ENCODE peak calls at places on chromosome X, in six cellular contexts. I, W, V, K, H and S are unnamed samples.

GRCh38 chrX:19889582-19890342 is 2.4 kb upstream of the SH3KBP1 start:
- DNase-seq in V (no peak), W (peak), I (no peak), K (no peak), H (peak), S (peak)

GRCh38 chrX:19682712-19683331 is 167.5 kb upstream of the MAP3K15 start:
- DNase-seq in K (no peak), H (peak), W (peak), I (peak), V (peak), S (peak)

GRCh38 chrX:136819026-136819425 is 38.3 kb upstream of the ARHGEF6 start:
- DNase-seq in W (no peak), H (no peak), V (no peak), K (no peak), I (no peak), S (no peak)

GRCh38 chrX:55007633-55008032 is 7.5 kb downstream of the APEX2 start:
- DNase-seq in V (no peak), I (no peak), H (peak), W (peak), K (no peak), S (no peak)

GRCh38 chrX:131747173-131747572 is 203.3 kb downstream of the OR13H1 start:
- DNase-seq in H (no peak), V (no peak), W (peak), I (no peak), K (no peak), S (peak)

GRCh38 chrX:39869846-39870601 is 227.7 kb downstream of the BCOR start:
- DNase-seq in V (no peak), H (no peak), I (no peak), W (peak), K (no peak), S (no peak)

GRCh38 chrX:54386314-54386713 is 28.5 kb upstream of the WNK3 start:
- DNase-seq in H (peak), K (no peak), I (no peak), V (no peak), W (peak), S (no peak)

GRCh38 chrX:141814213-141814857 is 23.8 kb upstream of the MAGEC3 start:
- DNase-seq in I (no peak), V (no peak), H (no peak), K (no peak), W (no peak), S (no peak)

GRCh38 chrX:41180194-41180902 is 95.1 kb downstream of the USP9X start:
- DNase-seq in W (peak), I (no peak), K (no peak), V (peak), H (peak), S (peak)

GRCh38 chrX:41877167-41877566 is 46.2 kb downstream of the CASK start:
- DNase-seq in H (no peak), I (no peak), V (no peak), W (no peak), K (no peak), S (no peak)

GRCh38 chrX:53347948-53348347 is 66.6 kb upstream of the IQSEC2 start:
- DNase-seq in W (no peak), I (no peak), V (no peak), K (no peak), H (no peak), S (no peak)

GRCh38 chrX:39398215-39398972 is 597.1 kb downstream of the MID1IP1 start:
- DNase-seq in K (no peak), I (no peak), W (no peak), V (no peak), H (no peak), S (no peak)

GRCh38 chrX:29470029-29470428 is 745.3 kb upstream of the MAGEB2 start:
- DNase-seq in K (no peak), I (no peak), V (no peak), W (peak), H (peak), S (no peak)

GRCh38 chrX:6904178-6904577 is 243.3 kb upstream of the STS start:
- DNase-seq in W (no peak), K (no peak), H (no peak), V (no peak), I (no peak), S (no peak)

GRCh38 chrX:71859637-71860036 is 51.0 kb upstream of the NHSL2 start:
- DNase-seq in I (peak), K (no peak), H (peak), V (no peak), W (peak), S (peak)

GRCh38 chrX:56429581-56429980 is 133.8 kb upstream of the UBQLN2 start:
- DNase-seq in V (peak), W (no peak), I (no peak), K (no peak), H (no peak), S (no peak)

GRCh38 chrX:397575-397974 is 10.9 kb upstream of the PPP2R3B start:
- DNase-seq in I (peak), V (peak), W (peak), H (peak), K (peak), S (no peak)

GRCh38 chrX:68693481-68694410 is 46.3 kb downstream of the STARD8 start:
- DNase-seq in W (peak), I (peak), V (peak), H (peak), K (no peak), S (peak)

GRCh38 chrX:20498851-20499635 is 232.3 kb upstream of the RPS6KA3 start:
- DNase-seq in W (peak), K (no peak), H (peak), V (no peak), I (no peak), S (no peak)

GRCh38 chrX:50697691-50698090 is 116.3 kb downstream of the SHROOM4 start:
- DNase-seq in I (no peak), V (no peak), W (peak), H (peak), K (no peak), S (peak)

GRCh38 chrX:123990169-123990568 is 28.7 kb downstream of the STAG2 start:
- DNase-seq in W (no peak), K (no peak), H (no peak), V (no peak), I (no peak), S (no peak)

GRCh38 chrX:11059923-11060322 is 51.2 kb upstream of the HCCS start:
- DNase-seq in W (peak), K (no peak), V (no peak), H (peak), I (no peak), S (no peak)

GRCh38 chrX:104288961-104289360 is 34.2 kb upstream of the ESX1 start:
- DNase-seq in H (no peak), W (no peak), I (no peak), K (no peak), V (no peak), S (no peak)

GRCh38 chrX:111649641-111650040 is 31.3 kb upstream of the ALG13 start:
- DNase-seq in H (no peak), I (no peak), K (no peak), W (no peak), V (no peak), S (no peak)

GRCh38 chrX:113399501-113400192 is 559.0 kb upstream of the AMOT start:
- DNase-seq in H (peak), K (no peak), W (no peak), I (no peak), V (no peak), S (peak)

GRCh38 chrX:34612036-34612435 is 45.0 kb downstream of the TMEM47 start:
- DNase-seq in I (no peak), K (no peak), V (no peak), H (no peak), W (no peak), S (no peak)

GRCh38 chrX:81868979-81869378 is 667.1 kb downstream of the SH3BGRL start:
- DNase-seq in W (no peak), V (no peak), K (no peak), H (no peak), I (no peak), S (no peak)

GRCh38 chrX:5306654-5307121 is 922.0 kb downstream of the NLGN4X start:
- DNase-seq in K (no peak), V (no peak), W (no peak), I (no peak), H (peak), S (no peak)

GRCh38 chrX:34555481-34555880 is 101.6 kb downstream of the TMEM47 start:
- DNase-seq in H (no peak), K (no peak), W (no peak), V (no peak), I (no peak), S (no peak)

GRCh38 chrX:14027031-14027430 is 2.7 kb downstream of the GEMIN8 start:
- DNase-seq in K (no peak), I (no peak), W (peak), V (no peak), H (no peak), S (no peak)

GRCh38 chrX:106862972-106863688 is 40.0 kb downstream of the RIPPLY1 start:
- DNase-seq in K (peak), V (peak), W (peak), H (no peak), I (peak), S (peak)

GRCh38 chrX:7145454-7145853 is 2.1 kb upstream of the STS start:
- DNase-seq in I (no peak), V (no peak), K (no peak), H (peak), W (peak), S (peak)

DNA sequence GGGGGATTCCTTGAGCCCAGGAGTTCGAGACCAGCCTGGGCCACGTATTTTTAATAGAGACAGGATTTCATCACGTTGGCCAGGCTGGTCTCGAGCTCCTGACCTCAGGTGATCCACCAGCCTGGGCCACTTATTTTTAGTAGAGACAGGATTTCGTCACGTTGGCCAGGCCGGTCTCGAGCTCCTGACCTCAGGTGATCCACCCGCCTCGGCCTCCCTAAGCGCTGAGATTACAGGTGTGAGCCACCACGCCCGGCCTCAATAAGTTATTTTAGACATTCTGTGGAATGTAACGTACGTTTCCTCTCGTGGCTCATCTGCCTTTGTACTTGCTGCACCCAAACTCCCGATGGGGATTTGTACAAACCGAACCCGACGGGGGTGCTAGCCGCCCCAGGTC is 8.8 kb downstream of the ASMT start:
- DNase-seq in W (no peak), I (no peak), K (no peak), V (no peak), H (no peak), S (peak)
- H4K91ac ChIP-seq in W (no peak), I (no peak), K (no peak), V (no peak), H (no peak), S (no peak)

DNA sequence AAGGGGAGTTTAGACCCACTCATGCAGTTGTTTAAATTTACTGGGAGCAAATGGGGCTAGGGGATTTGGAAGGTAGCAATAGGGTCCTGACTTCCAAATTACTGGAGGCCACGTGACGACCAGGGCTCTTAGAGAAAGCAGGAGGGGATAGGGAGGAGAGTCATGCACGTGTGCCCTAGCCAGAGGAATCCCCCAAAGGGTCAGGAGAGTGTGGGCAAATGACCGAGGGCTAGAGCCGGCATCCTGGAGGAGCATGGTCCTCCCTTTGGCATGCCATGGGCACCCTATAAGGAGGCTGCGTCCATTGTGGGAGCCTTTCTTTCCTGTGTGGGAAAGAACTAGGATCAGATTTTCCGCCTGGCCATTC is 25.5 kb upstream of the GPC4 start:
- DNase-seq in K (no peak), H (no peak), W (no peak), V (peak), I (no peak), S (no peak)
- H2AK5ac ChIP-seq in K (peak), H (no peak), W (no peak), V (no peak), I (no peak), S (no peak)

GRCh38 chrX:134180566-134180965 is 56.4 kb upstream of the CCDC160 start:
- DNase-seq in K (no peak), W (no peak), I (no peak), V (no peak), H (no peak), S (no peak)
- H4K91ac ChIP-seq in K (no peak), W (no peak), I (no peak), V (no peak), H (no peak), S (no peak)

DNA sequence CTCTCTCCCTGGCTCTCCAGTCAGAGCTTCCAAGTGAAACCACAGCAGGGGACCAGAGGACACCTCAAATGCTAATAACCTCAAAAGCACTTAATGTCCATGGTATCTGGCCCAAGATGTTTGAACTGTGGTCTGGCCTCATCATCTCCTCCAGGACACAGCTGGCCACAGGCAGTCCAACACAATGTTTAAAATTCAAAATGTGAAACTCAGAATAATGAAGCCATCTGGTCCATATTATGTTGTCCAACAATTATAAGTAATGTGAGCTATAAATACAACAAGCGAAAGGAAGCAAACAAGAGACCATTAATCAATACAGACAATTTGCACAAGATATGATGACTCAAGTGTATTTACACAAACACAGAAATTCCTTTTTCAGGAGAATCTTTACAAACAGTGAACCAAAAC is 90.7 kb upstream of the S100G start:
- DNase-seq in V (no peak), I (no peak), H (peak), K (no peak), W (peak), S (no peak)
- H2AK5ac ChIP-seq in V (no peak), I (no peak), H (no peak), K (no peak), W (no peak), S (no peak)

DNA sequence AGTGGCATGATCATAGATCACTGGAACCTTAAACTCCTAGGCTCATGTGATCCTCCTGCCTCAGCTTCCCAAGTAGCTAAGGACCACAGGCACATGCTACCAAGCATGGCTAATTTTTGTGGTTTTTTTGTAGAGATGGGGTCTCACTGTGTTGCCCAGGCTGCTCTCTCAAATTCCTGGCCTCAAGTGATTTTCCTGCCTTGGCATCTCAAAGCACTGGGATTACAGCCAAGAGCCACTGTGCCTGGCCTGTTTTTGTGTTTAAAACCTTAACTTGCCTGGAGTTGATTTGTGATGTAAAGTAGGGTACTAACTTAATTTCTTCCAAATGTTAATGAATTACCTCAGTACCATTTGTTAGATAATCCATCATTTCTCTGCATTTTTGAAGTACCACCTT is 22.3 kb downstream of the DLG3 start:
- DNase-seq in V (no peak), I (no peak), K (no peak), W (no peak), H (no peak), S (no peak)
- H4K91ac ChIP-seq in V (no peak), I (no peak), K (no peak), W (no peak), H (no peak), S (no peak)

GRCh38 chrX:153970398-153971123 is 1.1 kb downstream of the HCFC1 start:
- DNase-seq in H (peak), W (peak), I (peak), K (no peak), V (peak), S (peak)
- H2AK5ac ChIP-seq in H (peak), W (peak), I (peak), K (peak), V (no peak), S (peak)

DNA sequence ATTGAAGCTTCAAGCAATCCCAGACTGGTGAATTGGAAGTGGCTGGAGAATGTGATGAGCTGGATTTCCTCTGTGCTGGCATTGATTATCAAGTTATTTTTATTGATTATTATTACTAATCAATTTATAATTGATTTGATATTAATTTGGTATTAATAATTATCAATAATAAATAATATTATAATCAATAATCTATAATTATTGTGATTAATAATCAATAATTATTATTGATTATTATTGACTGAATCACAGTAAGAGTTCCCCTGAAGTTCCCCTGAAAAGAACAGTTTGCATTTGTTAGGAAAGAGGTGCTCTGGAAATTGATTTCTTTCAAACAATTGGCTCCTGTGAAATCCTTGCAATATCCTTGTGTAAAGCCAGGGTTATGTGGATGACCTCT is 7.5 kb upstream of the FAM9A start:
- DNase-seq in H (no peak), W (no peak), V (no peak), K (no peak), I (no peak), S (no peak)
- H4K91ac ChIP-seq in H (no peak), W (no peak), V (no peak), K (no peak), I (no peak), S (no peak)

GRCh38 chrX:65671966-65672365 is 4.5 kb downstream of the MSN start:
- DNase-seq in K (no peak), V (no peak), I (no peak), W (no peak), H (peak), S (no peak)

GRCh38 chrX:65671286-65671685 is 3.8 kb downstream of the MSN start:
- DNase-seq in K (no peak), I (no peak), H (no peak), W (no peak), V (no peak), S (no peak)

GRCh38 chrX:65667503-65668355 is at the start of gene MSN:
- DNase-seq in H (peak), K (no peak), I (peak), W (peak), V (peak), S (no peak)

GRCh38 chrX:65667157-65667502 is 324 bp upstream of the MSN start:
- DNase-seq in H (no peak), I (no peak), K (no peak), W (no peak), V (no peak), S (no peak)

GRCh38 chrX:65668362-65669310 is 1.2 kb downstream of the MSN start:
- DNase-seq in K (no peak), H (peak), W (peak), V (peak), I (peak), S (no peak)
- H2AK5ac ChIP-seq in K (no peak), H (peak), W (peak), V (no peak), I (peak), S (no peak)